ENCODE peak calls at places on chromosomes 4 and X, in six cellular contexts. S, K, N, V, C and D are unnamed samples. For H3K4me1, the result is how much of the 10 kb centered on the place peaks cover.

GRCh38 chr4:142572076-142572475 is 274.0 kb downstream of the INPP4B start:
- DNase-seq in K (no peak), C (no peak), N (no peak), S (no peak), V (no peak), D (no peak)

GRCh38 chr4:98516441-98517323 is 141.7 kb downstream of the TSPAN5 start:
- DNase-seq in V (no peak), N (no peak), S (peak), C (no peak), K (no peak), D (no peak)

GRCh38 chrX:6041630-6042029 is 187.0 kb downstream of the NLGN4X start:
- DNase-seq in N (no peak), V (no peak), K (peak), S (no peak), C (no peak), D (no peak)

GRCh38 chr4:8613421-8614364 is 21.1 kb downstream of the CPZ start:
- DNase-seq in C (no peak), S (no peak), V (no peak), N (no peak), K (no peak), D (no peak)

GRCh38 chr4:189228726-189229125 is 711.9 kb upstream of the FRG1 start:
- DNase-seq in S (no peak), V (no peak), N (no peak), K (no peak), C (no peak), D (no peak)

GRCh38 chr4:164134388-164134787 is 619.5 kb upstream of the SMIM31 start:
- DNase-seq in S (no peak), K (no peak), N (no peak), V (no peak), C (no peak), D (no peak)

GRCh38 chr4:18689308-18689915 is 667.9 kb upstream of the LCORL start:
- DNase-seq in C (peak), V (peak), S (peak), N (peak), K (peak), D (peak)

GRCh38 chr4:52551487-52551886 is 107.6 kb downstream of the USP46 start:
- DNase-seq in V (no peak), S (no peak), N (no peak), K (no peak), C (no peak), D (no peak)

GRCh38 chr4:97139796-97140195 is 1003.5 kb downstream of the STPG2 start:
- DNase-seq in V (no peak), S (no peak), C (no peak), K (peak), N (no peak), D (no peak)

DNA sequence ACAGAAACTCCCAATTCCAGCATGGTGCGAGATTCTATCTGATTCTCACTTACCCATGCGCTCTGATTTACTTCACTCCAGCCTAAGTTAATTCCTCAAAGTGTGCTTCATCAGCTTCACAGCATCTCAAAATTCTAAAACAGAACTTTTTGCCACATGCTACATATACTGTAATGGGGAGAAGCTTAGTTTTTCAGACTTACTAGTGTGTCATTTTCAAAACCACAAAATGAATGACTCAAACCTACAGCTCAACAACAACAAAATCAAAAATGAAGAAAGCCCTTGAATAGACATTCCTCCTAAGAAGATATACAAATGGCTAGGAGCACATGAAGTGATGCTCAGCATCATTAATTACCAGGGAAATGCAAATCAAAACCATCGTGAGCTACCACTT is 14.9 kb downstream of the IRF2 start:
- DNase-seq in S (peak), V (no peak), C (no peak), N (no peak), K (peak), D (no peak)
- H3K4me2 ChIP-seq in S (no peak), V (no peak), C (no peak), N (no peak), K (no peak), D (no peak)

GRCh38 chr4:28362169-28362568 is 1501.5 kb downstream of the STIM2 start:
- DNase-seq in K (no peak), V (no peak), S (no peak), C (no peak), N (no peak), D (no peak)
- H3K4me1 ChIP-seq in K (under half), V (under half), S (under half), C (under half), N (under half), D (under half)

GRCh38 chr4:70704333-70705145 is 16.2 kb downstream of the UTP3 start:
- DNase-seq in S (peak), N (peak), K (peak), V (peak), C (peak), D (peak)

GRCh38 chr4:70705856-70706461 is 15.8 kb upstream of the RUFY3 start:
- DNase-seq in V (no peak), C (no peak), N (no peak), K (peak), S (no peak), D (no peak)

GRCh38 chr4:70706516-70706915 is 15.2 kb upstream of the RUFY3 start:
- DNase-seq in K (peak), S (no peak), N (no peak), C (no peak), V (no peak), D (no peak)

GRCh38 chr4:70703695-70704332 is 15.5 kb downstream of the UTP3 start:
- DNase-seq in K (peak), S (peak), N (peak), V (no peak), C (no peak), D (no peak)

GRCh38 chr4:70705146-70705855 is 16.5 kb upstream of the RUFY3 start:
- DNase-seq in C (peak), N (peak), K (peak), V (peak), S (peak), D (no peak)
- H3K4me3 ChIP-seq in C (peak), N (peak), K (peak), V (peak), S (peak), D (peak)

DNA sequence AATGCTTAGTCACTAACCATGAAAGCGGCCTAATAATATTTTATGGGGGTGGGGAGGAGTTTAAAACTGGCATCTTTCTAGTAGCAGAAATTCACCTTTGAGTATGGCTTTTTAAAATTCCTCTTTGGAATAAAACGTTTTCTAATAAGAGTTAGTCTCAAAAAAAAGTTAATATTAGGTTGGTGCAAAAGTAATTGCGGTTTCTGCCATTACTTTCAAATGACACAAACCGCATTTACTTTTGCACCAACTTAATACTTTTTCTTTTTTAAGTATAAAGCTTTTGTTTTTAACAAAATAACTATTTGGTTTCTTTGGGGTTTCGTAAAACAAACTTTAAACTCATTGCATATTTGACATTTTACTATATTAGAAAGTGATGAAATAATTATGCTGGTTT is 68.4 kb downstream of the FBXO8 start:
- DNase-seq in V (no peak), N (no peak), C (no peak), K (no peak), S (peak), D (no peak)
- H3K4me2 ChIP-seq in V (no peak), N (peak), C (no peak), K (no peak), S (no peak), D (no peak)

DNA sequence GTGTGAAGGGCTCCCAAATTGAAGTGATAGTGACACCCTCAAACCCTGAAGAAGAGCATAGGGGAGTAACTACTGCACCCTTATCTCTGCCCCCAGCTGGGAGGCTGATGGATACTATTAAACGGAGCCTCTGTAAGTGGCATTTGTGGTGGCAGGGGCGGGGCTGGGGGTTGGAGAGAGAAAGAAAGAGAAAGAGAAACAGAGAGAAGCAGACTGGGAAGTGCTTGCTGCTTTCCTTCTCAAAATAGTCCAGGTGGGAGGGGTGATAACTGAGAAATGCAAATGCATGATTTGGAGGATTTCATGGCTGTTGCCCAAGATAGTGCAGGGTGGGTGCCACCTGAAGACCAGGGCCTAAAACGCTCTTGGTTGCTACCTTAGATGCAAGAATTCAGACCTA is 253.5 kb upstream of the GATB start:
- DNase-seq in C (no peak), N (no peak), S (no peak), V (no peak), K (no peak), D (no peak)
- H3K4me1 ChIP-seq in C (under half), N (under half), S (under half), V (under half), K (under half), D (under half)